ENCODE peak calls at places on chromosome 1, in seven cellular contexts. One of them, this sample, is unnamed.

GRCh38 chr1:232302376-232303049 is 327.4 kb downstream of the SIPA1L2 start:
- DNase-seq in lower lobe of right lung: no peak
- DNase-seq in cardiac fibroblast: no peak
- DNase-seq in fibroblast of lung: no peak
- DNase-seq in HepG2: no peak
- DNase-seq in fibroblast of pulmonary artery: no peak
- DNase-seq in A549: no peak
- DNase-seq in this sample: no peak

GRCh38 chr1:94245747-94246438 is 8.5 kb upstream of the ARHGAP29 start:
- DNase-seq in A549: no peak
- DNase-seq in fibroblast of pulmonary artery: peak; percentile 73
- DNase-seq in HepG2: no peak
- DNase-seq in cardiac fibroblast: peak; percentile 73
- DNase-seq in fibroblast of lung: peak; percentile 54
- DNase-seq in lower lobe of right lung: no peak
- DNase-seq in this sample: no peak

GRCh38 chr1:113467991-113468390 is 77.7 kb downstream of the MAGI3 start:
- DNase-seq in A549: no peak
- DNase-seq in HepG2: no peak
- DNase-seq in fibroblast of lung: no peak
- DNase-seq in cardiac fibroblast: no peak
- DNase-seq in lower lobe of right lung: no peak
- DNase-seq in fibroblast of pulmonary artery: no peak
- DNase-seq in this sample: no peak

GRCh38 chr1:183306317-183307042 is 111.7 kb downstream of the NMNAT2 start:
- DNase-seq in A549: peak; percentile 33
- DNase-seq in HepG2: peak; percentile 39
- DNase-seq in fibroblast of pulmonary artery: peak; percentile 16
- DNase-seq in lower lobe of right lung: no peak
- DNase-seq in cardiac fibroblast: peak; percentile 28
- DNase-seq in fibroblast of lung: no peak
- DNase-seq in this sample: no peak

GRCh38 chr1:25513666-25514065 is 29.7 kb upstream of the LDLRAP1 start:
- DNase-seq in fibroblast of lung: no peak
- DNase-seq in A549: no peak
- DNase-seq in HepG2: no peak
- DNase-seq in cardiac fibroblast: no peak
- DNase-seq in lower lobe of right lung: no peak
- DNase-seq in fibroblast of pulmonary artery: no peak
- DNase-seq in this sample: no peak

GRCh38 chr1:155220566-155220965 is 12.1 kb downstream of the MTX1 start:
- DNase-seq in cardiac fibroblast: no peak
- DNase-seq in HepG2: no peak
- DNase-seq in lower lobe of right lung: no peak
- DNase-seq in fibroblast of lung: no peak
- DNase-seq in A549: no peak
- DNase-seq in fibroblast of pulmonary artery: no peak
- DNase-seq in this sample: no peak

GRCh38 chr1:50981741-50982140 is 11.7 kb downstream of the CDKN2C start:
- DNase-seq in lower lobe of right lung: no peak
- DNase-seq in HepG2: no peak
- DNase-seq in cardiac fibroblast: no peak
- DNase-seq in fibroblast of pulmonary artery: no peak
- DNase-seq in A549: no peak
- DNase-seq in fibroblast of lung: no peak
- DNase-seq in this sample: no peak

GRCh38 chr1:22710688-22711024 is at the start of gene EPHB2:
- DNase-seq in lower lobe of right lung: no peak
- DNase-seq in fibroblast of lung: peak; percentile 34
- DNase-seq in HepG2: no peak
- DNase-seq in cardiac fibroblast: no peak
- DNase-seq in A549: peak; percentile 41
- DNase-seq in fibroblast of pulmonary artery: no peak
- DNase-seq in this sample: peak; percentile 44

GRCh38 chr1:92411511-92411910 is 75.2 kb downstream of the GFI1 start:
- DNase-seq in cardiac fibroblast: peak; percentile 20
- DNase-seq in A549: no peak
- DNase-seq in lower lobe of right lung: no peak
- DNase-seq in fibroblast of pulmonary artery: peak; percentile 42
- DNase-seq in fibroblast of lung: peak; percentile 65
- DNase-seq in HepG2: no peak
- DNase-seq in this sample: peak; percentile 78

GRCh38 chr1:41678141-41678878 is 193.8 kb upstream of the EDN2 start:
- DNase-seq in lower lobe of right lung: no peak
- DNase-seq in fibroblast of lung: peak; percentile 93
- DNase-seq in cardiac fibroblast: peak; percentile 57
- DNase-seq in fibroblast of pulmonary artery: peak; percentile 45
- DNase-seq in A549: no peak
- DNase-seq in HepG2: no peak
- DNase-seq in this sample: peak; percentile 66

GRCh38 chr1:240711020-240711419 is 99.1 kb upstream of the GREM2 start:
- DNase-seq in cardiac fibroblast: no peak
- DNase-seq in HepG2: no peak
- DNase-seq in lower lobe of right lung: no peak
- DNase-seq in A549: no peak
- DNase-seq in fibroblast of lung: no peak
- DNase-seq in fibroblast of pulmonary artery: no peak
- DNase-seq in this sample: no peak

GRCh38 chr1:54424398-54424797 is 18.2 kb upstream of the SSBP3 start:
- DNase-seq in fibroblast of pulmonary artery: no peak
- DNase-seq in cardiac fibroblast: no peak
- DNase-seq in lower lobe of right lung: no peak
- DNase-seq in HepG2: no peak
- DNase-seq in fibroblast of lung: no peak
- DNase-seq in A549: no peak
- DNase-seq in this sample: no peak

GRCh38 chr1:54421101-54421504 is 14.9 kb upstream of the SSBP3 start:
- DNase-seq in A549: no peak
- DNase-seq in HepG2: no peak
- DNase-seq in fibroblast of lung: peak; percentile 16
- DNase-seq in cardiac fibroblast: no peak
- DNase-seq in fibroblast of pulmonary artery: no peak
- DNase-seq in lower lobe of right lung: no peak
- DNase-seq in this sample: no peak

GRCh38 chr1:54428838-54429513 is 22.8 kb upstream of the SSBP3 start:
- DNase-seq in fibroblast of lung: no peak
- DNase-seq in HepG2: no peak
- DNase-seq in cardiac fibroblast: peak; percentile 20
- DNase-seq in A549: no peak
- DNase-seq in lower lobe of right lung: no peak
- DNase-seq in fibroblast of pulmonary artery: peak; percentile 16
- DNase-seq in this sample: peak; percentile 10

GRCh38 chr1:54429838-54430237 is 23.6 kb upstream of the SSBP3 start:
- DNase-seq in lower lobe of right lung: no peak
- DNase-seq in HepG2: no peak
- DNase-seq in fibroblast of lung: no peak
- DNase-seq in A549: no peak
- DNase-seq in cardiac fibroblast: no peak
- DNase-seq in fibroblast of pulmonary artery: no peak
- DNase-seq in this sample: no peak

DNA sequence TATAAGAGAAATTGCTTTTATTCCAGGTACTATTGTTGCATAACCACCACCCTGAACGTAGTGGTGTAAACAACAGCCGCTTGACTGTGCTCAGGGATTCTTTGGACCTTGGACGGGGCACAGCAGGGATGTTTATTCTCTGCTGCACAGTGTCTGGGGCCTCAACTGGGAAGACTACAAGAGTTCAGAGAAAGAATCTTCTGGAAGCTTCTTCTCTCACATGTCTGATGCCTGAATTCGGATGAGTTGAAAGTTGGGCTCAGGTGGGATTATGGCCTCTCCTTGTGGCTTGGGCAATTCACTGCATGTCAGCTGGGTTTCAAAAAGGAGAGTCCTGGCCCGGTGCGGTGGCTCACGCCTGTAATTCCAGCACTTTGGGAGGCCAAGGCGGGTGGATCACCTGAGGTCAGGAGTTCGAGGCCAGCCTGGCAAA is 19.0 kb upstream of the SSBP3 start:
- DNase-seq in fibroblast of lung: no peak
- DNase-seq in fibroblast of pulmonary artery: no peak
- DNase-seq in lower lobe of right lung: no peak
- DNase-seq in cardiac fibroblast: no peak
- DNase-seq in A549: no peak
- DNase-seq in HepG2: peak; percentile 61
- DNase-seq in this sample: no peak
- TF ChIP-seq CTCF in fibroblast of lung: no peak
- TF ChIP-seq CTCF in fibroblast of pulmonary artery: peak; percentile 9
- TF ChIP-seq CTCF in lower lobe of right lung: no peak
- TF ChIP-seq CTCF in cardiac fibroblast: no peak
- TF ChIP-seq CTCF in A549: no peak
- TF ChIP-seq CTCF in HepG2: peak; percentile 19
- TF ChIP-seq CTCF in this sample: peak; percentile 30

GRCh38 chr1:63772876-63773275 is 941 bp upstream of the ROR1 start:
- DNase-seq in HepG2: no peak
- DNase-seq in fibroblast of lung: no peak
- DNase-seq in fibroblast of pulmonary artery: no peak
- DNase-seq in cardiac fibroblast: no peak
- DNase-seq in lower lobe of right lung: no peak
- DNase-seq in A549: no peak
- DNase-seq in this sample: no peak
- H3K4me3 ChIP-seq in HepG2: no peak overlapping the region
- H3K4me3 ChIP-seq in fibroblast of lung: no peak overlapping the region
- H3K4me3 ChIP-seq in fibroblast of pulmonary artery: no peak overlapping the region
- H3K4me3 ChIP-seq in cardiac fibroblast: no peak overlapping the region
- H3K4me3 ChIP-seq in lower lobe of right lung: no peak overlapping the region
- H3K4me3 ChIP-seq in A549: peak overlapping the region; percentile 83
- H3K4me3 ChIP-seq in this sample: no peak overlapping the region

DNA sequence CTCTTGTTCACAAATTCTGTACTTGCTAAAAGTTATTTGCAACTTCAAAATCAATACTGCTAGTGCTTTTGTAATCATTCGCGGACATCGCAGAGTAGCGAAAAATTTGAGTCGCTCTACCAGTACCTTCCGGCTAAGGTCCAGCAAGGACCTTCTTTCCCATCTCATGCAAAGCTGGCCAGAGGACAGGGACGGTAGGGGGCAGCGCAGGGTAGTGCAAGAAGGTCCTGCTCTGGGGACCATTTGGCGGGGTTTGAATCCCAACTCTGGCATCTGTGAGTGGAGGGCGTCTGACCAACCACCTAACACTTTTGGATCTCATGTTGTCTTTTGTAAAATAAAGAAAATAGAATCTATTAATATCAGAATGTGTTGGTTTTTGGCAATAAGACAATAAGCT is 258.3 kb downstream of the SPATA17 start:
- DNase-seq in lower lobe of right lung: no peak
- DNase-seq in A549: no peak
- DNase-seq in fibroblast of pulmonary artery: no peak
- DNase-seq in HepG2: no peak
- DNase-seq in cardiac fibroblast: no peak
- DNase-seq in fibroblast of lung: no peak
- DNase-seq in this sample: peak; percentile 18
- TF ChIP-seq CTCF in lower lobe of right lung: no peak
- TF ChIP-seq CTCF in A549: no peak
- TF ChIP-seq CTCF in fibroblast of pulmonary artery: no peak
- TF ChIP-seq CTCF in HepG2: peak; percentile 54
- TF ChIP-seq CTCF in cardiac fibroblast: no peak
- TF ChIP-seq CTCF in fibroblast of lung: no peak
- TF ChIP-seq CTCF in this sample: peak; percentile 65

DNA sequence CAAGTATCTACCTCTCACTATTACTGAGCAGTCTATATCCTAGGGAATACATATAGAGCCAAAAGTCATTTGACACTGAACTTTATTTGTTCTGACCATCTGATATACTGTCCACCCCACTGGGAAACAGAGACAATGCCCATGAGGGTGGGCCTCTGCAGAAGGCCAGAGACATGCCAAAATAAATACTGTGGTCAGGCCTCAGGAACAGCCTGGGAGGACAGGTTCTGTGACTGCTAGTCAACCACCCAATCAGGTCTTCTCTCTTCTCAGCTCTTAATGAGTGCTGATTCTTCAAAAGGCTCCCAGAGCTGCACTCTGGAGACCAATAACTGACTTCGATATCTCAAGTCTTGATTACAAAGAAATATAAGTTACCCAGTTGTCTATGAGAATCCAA is 5.5 kb upstream of the ANKRD35 start:
- DNase-seq in lower lobe of right lung: no peak
- DNase-seq in fibroblast of lung: peak; percentile 75
- DNase-seq in HepG2: peak; percentile 36
- DNase-seq in fibroblast of pulmonary artery: peak; percentile 78
- DNase-seq in cardiac fibroblast: peak; percentile 55
- DNase-seq in A549: no peak
- DNase-seq in this sample: no peak
- H3K4me3 ChIP-seq in lower lobe of right lung: peak overlapping the region; percentile 29
- H3K4me3 ChIP-seq in fibroblast of lung: no peak overlapping the region
- H3K4me3 ChIP-seq in HepG2: no peak overlapping the region
- H3K4me3 ChIP-seq in fibroblast of pulmonary artery: no peak overlapping the region
- H3K4me3 ChIP-seq in cardiac fibroblast: no peak overlapping the region
- H3K4me3 ChIP-seq in A549: no peak overlapping the region
- H3K4me3 ChIP-seq in this sample: no peak overlapping the region

DNA sequence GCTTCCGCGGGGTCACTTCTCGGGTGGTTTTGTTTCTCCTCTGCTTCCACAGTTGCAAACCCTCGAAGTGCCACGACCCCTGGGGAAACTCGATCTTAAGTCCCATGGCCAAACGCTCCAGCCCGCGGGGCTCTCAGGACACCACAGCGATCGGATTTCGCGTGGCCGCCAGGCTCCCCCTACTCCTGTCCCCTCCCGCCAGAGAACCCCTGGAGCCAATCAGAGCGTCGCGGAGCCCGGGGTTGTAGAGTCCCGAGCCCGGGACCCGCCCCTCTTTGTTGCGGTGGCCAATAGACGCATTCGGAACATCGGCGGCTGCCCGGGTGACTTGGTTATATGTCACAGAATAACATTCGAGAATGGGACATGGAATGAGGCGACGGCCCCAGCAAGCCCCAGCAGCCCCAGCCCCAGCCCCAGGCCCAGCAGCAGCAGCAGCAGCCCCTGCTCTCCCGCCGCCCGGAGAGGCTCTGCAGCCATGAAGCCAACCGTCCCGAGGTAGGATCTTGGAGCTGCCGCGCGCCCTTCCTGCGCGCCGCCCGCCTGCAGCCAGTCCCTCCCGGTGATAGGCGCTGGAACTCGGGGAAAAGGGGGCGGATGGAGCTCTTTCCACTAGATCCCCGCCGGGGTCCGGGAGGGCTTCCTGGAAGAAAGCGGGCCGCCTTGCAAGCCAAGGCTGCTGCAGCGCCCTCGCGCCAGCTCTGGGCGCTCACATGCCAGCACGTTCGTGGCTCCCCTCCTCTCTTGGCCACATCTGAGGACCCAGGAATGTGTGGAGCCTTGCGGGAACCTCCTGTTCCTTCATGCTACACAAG is at the start of gene VASH2:
- DNase-seq in fibroblast of lung: peak; percentile 83
- DNase-seq in HepG2: peak; percentile 57
- DNase-seq in fibroblast of pulmonary artery: peak; percentile 68
- DNase-seq in lower lobe of right lung: peak; percentile 84
- DNase-seq in A549: peak; percentile 86
- DNase-seq in cardiac fibroblast: peak; percentile 70
- DNase-seq in this sample: peak; percentile 62
- TF ChIP-seq CTCF in fibroblast of lung: no peak
- TF ChIP-seq CTCF in HepG2: no peak
- TF ChIP-seq CTCF in fibroblast of pulmonary artery: peak; percentile 3
- TF ChIP-seq CTCF in lower lobe of right lung: no peak
- TF ChIP-seq CTCF in A549: no peak
- TF ChIP-seq CTCF in cardiac fibroblast: no peak
- TF ChIP-seq CTCF in this sample: no peak

This sample was measured in fibroblast of villous mesenchyme.